ENCODE peak calls at places on chromosome 1, in nine cellular contexts. One of them, this sample, is unnamed.
A peak's percentile ranks its signal among the peaks of the same experiment; 100 is the strongest.

GRCh38 chr1:230345139-230345885 is 80.8 kb downstream of the PGBD5 start:
- DNase-seq in adrenal gland: no peak
- DNase-seq in body of pancreas: peak; percentile 22
- DNase-seq in GM12892: no peak
- DNase-seq in HCT116: no peak
- DNase-seq in heart left ventricle: no peak
- DNase-seq in tibial nerve: no peak
- DNase-seq in spleen: no peak
- DNase-seq in ovary: no peak
- DNase-seq in this sample: no peak

GRCh38 chr1:176206006-176206960 is 803 bp downstream of the COP1 start:
- DNase-seq in adrenal gland: peak; percentile 38
- DNase-seq in body of pancreas: peak; percentile 37
- DNase-seq in GM12892: no peak
- DNase-seq in HCT116: no peak
- DNase-seq in heart left ventricle: no peak
- DNase-seq in tibial nerve: peak; percentile 13
- DNase-seq in spleen: peak; percentile 95
- DNase-seq in ovary: peak; percentile 22
- DNase-seq in this sample: peak; percentile 22

GRCh38 chr1:51728611-51729155 is 111.8 kb downstream of the OSBPL9 start:
- DNase-seq in adrenal gland: no peak
- DNase-seq in body of pancreas: no peak
- DNase-seq in GM12892: no peak
- DNase-seq in HCT116: no peak
- DNase-seq in heart left ventricle: no peak
- DNase-seq in tibial nerve: no peak
- DNase-seq in spleen: peak; percentile 79
- DNase-seq in ovary: no peak
- DNase-seq in this sample: no peak

GRCh38 chr1:13706058-13706457 is 6.1 kb downstream of the PRDM2 start:
- DNase-seq in adrenal gland: no peak
- DNase-seq in body of pancreas: no peak
- DNase-seq in GM12892: no peak
- DNase-seq in HCT116: no peak
- DNase-seq in heart left ventricle: no peak
- DNase-seq in tibial nerve: no peak
- DNase-seq in spleen: no peak
- DNase-seq in ovary: no peak
- DNase-seq in this sample: no peak

GRCh38 chr1:167752219-167752985 is 30.6 kb downstream of the MPZL1 start:
- DNase-seq in adrenal gland: no peak
- DNase-seq in body of pancreas: no peak
- DNase-seq in GM12892: no peak
- DNase-seq in HCT116: no peak
- DNase-seq in heart left ventricle: no peak
- DNase-seq in tibial nerve: no peak
- DNase-seq in spleen: no peak
- DNase-seq in ovary: no peak
- DNase-seq in this sample: no peak

GRCh38 chr1:209926045-209926444 is 12.0 kb upstream of the SYT14 start:
- DNase-seq in adrenal gland: peak; percentile 27
- DNase-seq in body of pancreas: no peak
- DNase-seq in GM12892: no peak
- DNase-seq in HCT116: no peak
- DNase-seq in heart left ventricle: no peak
- DNase-seq in tibial nerve: no peak
- DNase-seq in spleen: no peak
- DNase-seq in ovary: no peak
- DNase-seq in this sample: peak; percentile 39

GRCh38 chr1:46342084-46342656 is 1.6 kb downstream of the NSUN4 start:
- DNase-seq in adrenal gland: no peak
- DNase-seq in body of pancreas: no peak
- DNase-seq in GM12892: peak; percentile 39
- DNase-seq in HCT116: no peak
- DNase-seq in heart left ventricle: no peak
- DNase-seq in tibial nerve: no peak
- DNase-seq in spleen: no peak
- DNase-seq in ovary: no peak
- DNase-seq in this sample: no peak

GRCh38 chr1:205450448-205450847 is 5.4 kb downstream of the BLACAT1 start:
- DNase-seq in adrenal gland: no peak
- DNase-seq in body of pancreas: no peak
- DNase-seq in GM12892: no peak
- DNase-seq in HCT116: peak; percentile 41
- DNase-seq in heart left ventricle: no peak
- DNase-seq in tibial nerve: no peak
- DNase-seq in spleen: no peak
- DNase-seq in ovary: no peak
- DNase-seq in this sample: no peak

GRCh38 chr1:55700359-55701130 is 485.4 kb upstream of the USP24 start:
- DNase-seq in adrenal gland: no peak
- DNase-seq in body of pancreas: no peak
- DNase-seq in GM12892: no peak
- DNase-seq in HCT116: no peak
- DNase-seq in heart left ventricle: no peak
- DNase-seq in tibial nerve: no peak
- DNase-seq in spleen: no peak
- DNase-seq in ovary: no peak
- DNase-seq in this sample: no peak

GRCh38 chr1:182446033-182446669 is 3.8 kb upstream of the RGSL1 start:
- DNase-seq in adrenal gland: peak; percentile 16
- DNase-seq in body of pancreas: peak; percentile 31
- DNase-seq in GM12892: no peak
- DNase-seq in HCT116: peak; percentile 47
- DNase-seq in heart left ventricle: no peak
- DNase-seq in tibial nerve: peak; percentile 64
- DNase-seq in spleen: no peak
- DNase-seq in ovary: no peak
- DNase-seq in this sample: peak; percentile 45

GRCh38 chr1:178143730-178144343 is 49.9 kb downstream of the RASAL2 start:
- DNase-seq in adrenal gland: no peak
- DNase-seq in body of pancreas: no peak
- DNase-seq in GM12892: no peak
- DNase-seq in HCT116: no peak
- DNase-seq in heart left ventricle: no peak
- DNase-seq in tibial nerve: no peak
- DNase-seq in spleen: no peak
- DNase-seq in ovary: no peak
- DNase-seq in this sample: no peak

GRCh38 chr1:8396912-8397406 is 79.0 kb downstream of the SLC45A1 start:
- DNase-seq in adrenal gland: no peak
- DNase-seq in body of pancreas: peak; percentile 52
- DNase-seq in GM12892: no peak
- DNase-seq in HCT116: no peak
- DNase-seq in heart left ventricle: no peak
- DNase-seq in tibial nerve: peak; percentile 70
- DNase-seq in spleen: no peak
- DNase-seq in ovary: no peak
- DNase-seq in this sample: peak; percentile 24

GRCh38 chr1:3469849-3470649 is 15.6 kb downstream of the ARHGEF16 start:
- DNase-seq in adrenal gland: no peak
- DNase-seq in body of pancreas: no peak
- DNase-seq in GM12892: no peak
- DNase-seq in HCT116: no peak
- DNase-seq in heart left ventricle: no peak
- DNase-seq in tibial nerve: no peak
- DNase-seq in spleen: peak; percentile 58
- DNase-seq in ovary: no peak
- DNase-seq in this sample: no peak

DNA sequence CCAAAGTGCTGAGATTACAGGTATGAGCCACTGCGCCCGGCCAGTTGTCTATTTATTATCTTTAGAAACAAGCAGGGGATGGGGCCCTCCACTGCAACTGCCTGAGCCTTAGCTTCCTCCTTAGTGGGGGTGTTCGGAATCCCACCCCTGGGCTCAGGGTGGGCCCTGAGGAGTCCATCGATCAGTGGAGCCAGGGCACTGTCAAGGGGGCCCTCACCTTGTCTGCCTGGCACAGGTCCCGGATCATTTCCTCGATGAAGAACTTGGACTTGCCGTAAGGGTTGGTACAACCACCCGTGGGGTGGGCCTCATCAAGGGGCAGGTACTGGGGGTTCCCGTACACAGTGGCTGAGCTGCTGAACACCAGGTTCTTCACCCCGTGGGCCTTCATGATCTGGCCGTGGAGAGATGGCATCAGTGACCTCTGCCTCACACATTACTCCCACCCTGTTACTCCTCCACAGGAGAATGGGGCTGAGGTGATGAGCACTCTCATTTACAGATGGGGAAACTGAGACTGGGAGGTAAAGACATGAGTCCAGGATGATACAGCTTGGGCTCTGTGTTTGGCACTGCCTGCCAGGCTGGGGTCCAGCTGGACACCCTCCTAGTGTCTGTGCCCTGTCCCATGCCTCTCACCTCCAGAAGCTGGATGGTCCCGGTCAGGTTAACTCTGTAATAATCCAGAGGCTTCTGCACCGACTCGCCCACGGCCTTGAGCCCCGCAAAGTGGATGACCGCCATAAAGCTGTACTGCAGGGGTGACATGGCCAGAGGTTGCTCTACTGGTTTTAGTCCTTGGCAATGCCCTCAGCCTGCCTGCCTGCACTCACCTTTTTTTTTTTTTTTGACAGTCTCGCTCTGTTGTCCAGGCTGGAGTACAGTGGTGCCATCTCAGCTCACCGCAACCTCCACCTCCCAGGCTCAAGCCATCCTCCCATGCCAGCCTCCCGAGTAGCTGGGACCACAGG is 2.8 kb downstream of the GALE start:
- DNase-seq in adrenal gland: no peak
- DNase-seq in body of pancreas: no peak
- DNase-seq in GM12892: no peak
- DNase-seq in HCT116: no peak
- DNase-seq in heart left ventricle: no peak
- DNase-seq in tibial nerve: no peak
- DNase-seq in spleen: peak; percentile 69
- DNase-seq in ovary: no peak
- DNase-seq in this sample: no peak
- TF ChIP-seq POLR2A in adrenal gland: no peak
- TF ChIP-seq POLR2A in body of pancreas: no peak
- TF ChIP-seq POLR2A in GM12892: no peak
- TF ChIP-seq POLR2A in HCT116: no peak
- TF ChIP-seq POLR2A in heart left ventricle: no peak
- TF ChIP-seq POLR2A in tibial nerve: no peak
- TF ChIP-seq POLR2A in spleen: no peak
- TF ChIP-seq POLR2A in ovary: no peak
- TF ChIP-seq POLR2A in this sample: no peak

GRCh38 chr1:86542626-86543025 is 4.3 kb upstream of the CLCA4 start:
- DNase-seq in adrenal gland: no peak
- DNase-seq in body of pancreas: no peak
- DNase-seq in GM12892: no peak
- DNase-seq in HCT116: no peak
- DNase-seq in heart left ventricle: no peak
- DNase-seq in tibial nerve: no peak
- DNase-seq in spleen: no peak
- DNase-seq in ovary: no peak
- DNase-seq in this sample: no peak

GRCh38 chr1:86548863-86549262 is 2.0 kb downstream of the CLCA4 start:
- DNase-seq in adrenal gland: no peak
- DNase-seq in body of pancreas: no peak
- DNase-seq in GM12892: no peak
- DNase-seq in HCT116: no peak
- DNase-seq in heart left ventricle: no peak
- DNase-seq in tibial nerve: no peak
- DNase-seq in spleen: no peak
- DNase-seq in ovary: no peak
- DNase-seq in this sample: no peak

GRCh38 chr1:86551305-86551704 is 4.4 kb downstream of the CLCA4 start:
- DNase-seq in adrenal gland: no peak
- DNase-seq in body of pancreas: no peak
- DNase-seq in GM12892: no peak
- DNase-seq in HCT116: no peak
- DNase-seq in heart left ventricle: no peak
- DNase-seq in tibial nerve: no peak
- DNase-seq in spleen: no peak
- DNase-seq in ovary: no peak
- DNase-seq in this sample: no peak

GRCh38 chr1:86541859-86542258 is 5.0 kb upstream of the CLCA4 start:
- DNase-seq in adrenal gland: no peak
- DNase-seq in body of pancreas: no peak
- DNase-seq in GM12892: no peak
- DNase-seq in HCT116: no peak
- DNase-seq in heart left ventricle: no peak
- DNase-seq in tibial nerve: no peak
- DNase-seq in spleen: no peak
- DNase-seq in ovary: no peak
- DNase-seq in this sample: no peak

GRCh38 chr1:86546787-86547221 is at the start of gene CLCA4:
- DNase-seq in adrenal gland: no peak
- DNase-seq in body of pancreas: no peak
- DNase-seq in GM12892: no peak
- DNase-seq in HCT116: no peak
- DNase-seq in heart left ventricle: no peak
- DNase-seq in tibial nerve: no peak
- DNase-seq in spleen: no peak
- DNase-seq in ovary: no peak
- DNase-seq in this sample: no peak
- TF ChIP-seq POLR2A in adrenal gland: no peak
- TF ChIP-seq POLR2A in body of pancreas: no peak
- TF ChIP-seq POLR2A in GM12892: no peak
- TF ChIP-seq POLR2A in HCT116: no peak
- TF ChIP-seq POLR2A in heart left ventricle: no peak
- TF ChIP-seq POLR2A in tibial nerve: no peak
- TF ChIP-seq POLR2A in spleen: no peak
- TF ChIP-seq POLR2A in ovary: no peak
- TF ChIP-seq POLR2A in this sample: no peak

GRCh38 chr1:85584264-85584781 is 3.8 kb downstream of the CCN1 start:
- DNase-seq in adrenal gland: no peak
- DNase-seq in body of pancreas: no peak
- DNase-seq in GM12892: no peak
- DNase-seq in HCT116: no peak
- DNase-seq in heart left ventricle: no peak
- DNase-seq in tibial nerve: no peak
- DNase-seq in spleen: no peak
- DNase-seq in ovary: no peak
- DNase-seq in this sample: no peak
- TF ChIP-seq POLR2A in adrenal gland: peak; percentile 63
- TF ChIP-seq POLR2A in body of pancreas: peak; percentile 31
- TF ChIP-seq POLR2A in GM12892: no peak
- TF ChIP-seq POLR2A in HCT116: no peak
- TF ChIP-seq POLR2A in heart left ventricle: no peak
- TF ChIP-seq POLR2A in tibial nerve: no peak
- TF ChIP-seq POLR2A in spleen: no peak
- TF ChIP-seq POLR2A in ovary: no peak
- TF ChIP-seq POLR2A in this sample: no peak

DNA sequence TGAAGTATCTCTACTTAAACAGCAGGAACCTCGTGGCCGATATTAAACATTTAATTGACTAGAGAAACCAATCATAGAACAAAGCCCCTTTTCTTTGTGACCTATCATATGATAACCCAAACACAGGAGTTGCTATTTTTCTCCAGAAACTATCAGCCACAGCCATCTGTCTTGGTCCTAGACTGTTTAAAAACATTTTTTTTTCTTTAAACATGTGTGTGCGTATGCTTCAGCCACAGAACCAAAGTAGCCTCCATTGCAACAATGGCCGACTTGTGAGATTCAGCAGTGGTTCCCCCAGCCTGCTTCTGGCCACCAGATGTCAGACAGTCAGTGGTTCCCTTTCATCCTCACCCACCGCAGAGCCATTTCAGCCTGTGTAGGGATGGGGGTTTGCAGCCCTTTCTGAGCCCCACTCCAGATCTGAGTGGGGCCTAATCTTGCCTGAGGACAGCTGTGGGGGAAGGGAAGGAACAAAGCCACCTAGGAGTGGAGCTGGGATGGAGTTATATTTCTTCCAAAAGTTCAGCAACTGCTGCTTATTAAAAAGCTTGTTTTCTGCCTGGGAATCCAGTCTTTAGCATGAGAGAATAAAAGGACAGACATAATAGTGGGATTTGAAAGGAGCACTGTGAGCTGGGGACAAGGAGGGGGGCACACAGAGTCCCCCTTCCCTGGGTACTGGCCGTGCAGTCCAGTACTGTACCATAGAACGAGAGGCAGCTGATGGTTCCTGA is 11.7 kb upstream of the IGSF3 start:
- DNase-seq in adrenal gland: no peak
- DNase-seq in body of pancreas: no peak
- DNase-seq in GM12892: no peak
- DNase-seq in HCT116: no peak
- DNase-seq in heart left ventricle: no peak
- DNase-seq in tibial nerve: no peak
- DNase-seq in spleen: no peak
- DNase-seq in ovary: no peak
- DNase-seq in this sample: no peak
- TF ChIP-seq POLR2A in adrenal gland: no peak
- TF ChIP-seq POLR2A in body of pancreas: no peak
- TF ChIP-seq POLR2A in GM12892: no peak
- TF ChIP-seq POLR2A in HCT116: no peak
- TF ChIP-seq POLR2A in heart left ventricle: no peak
- TF ChIP-seq POLR2A in tibial nerve: no peak
- TF ChIP-seq POLR2A in spleen: no peak
- TF ChIP-seq POLR2A in ovary: no peak
- TF ChIP-seq POLR2A in this sample: no peak